ENCODE peak calls at places on chromosome 4, in five cellular contexts. One of them, this sample, is unnamed.

GRCh38 chr4:89111833-89112563 is 665 bp downstream of the TIGD2 start:
- DNase-seq in lower lobe of right lung: no peak
- DNase-seq in BJ: peak
- DNase-seq in endodermal cell: no peak
- DNase-seq in AG04449: peak
- DNase-seq in this sample: no peak

GRCh38 chr4:84690481-84690880 is 107.6 kb downstream of the CDS1 start:
- DNase-seq in lower lobe of right lung: no peak
- DNase-seq in AG04449: no peak
- DNase-seq in BJ: no peak
- DNase-seq in endodermal cell: no peak
- DNase-seq in this sample: no peak

GRCh38 chr4:182504440-182504839 is 261.2 kb downstream of the TENM3 start:
- DNase-seq in AG04449: no peak
- DNase-seq in endodermal cell: no peak
- DNase-seq in lower lobe of right lung: no peak
- DNase-seq in BJ: no peak
- DNase-seq in this sample: no peak

GRCh38 chr4:8643986-8644385 is 51.4 kb downstream of the CPZ start:
- DNase-seq in BJ: no peak
- DNase-seq in lower lobe of right lung: peak
- DNase-seq in AG04449: no peak
- DNase-seq in endodermal cell: peak
- DNase-seq in this sample: peak

GRCh38 chr4:155377281-155377680 is 516 bp upstream of the MAP9 start:
- DNase-seq in endodermal cell: no peak
- DNase-seq in lower lobe of right lung: no peak
- DNase-seq in BJ: no peak
- DNase-seq in AG04449: no peak
- DNase-seq in this sample: no peak

GRCh38 chr4:184453402-184454160 is 20.8 kb downstream of the IRF2 start:
- DNase-seq in AG04449: peak
- DNase-seq in lower lobe of right lung: no peak
- DNase-seq in BJ: no peak
- DNase-seq in endodermal cell: peak
- DNase-seq in this sample: peak

GRCh38 chr4:98963538-98964433 is 31.7 kb upstream of the METAP1 start:
- DNase-seq in AG04449: no peak
- DNase-seq in BJ: no peak
- DNase-seq in lower lobe of right lung: no peak
- DNase-seq in endodermal cell: no peak
- DNase-seq in this sample: no peak

GRCh38 chr4:33890841-33891240 is 2353.5 kb downstream of the ARAP2 start:
- DNase-seq in lower lobe of right lung: no peak
- DNase-seq in AG04449: no peak
- DNase-seq in endodermal cell: no peak
- DNase-seq in BJ: no peak
- DNase-seq in this sample: no peak

GRCh38 chr4:167282171-167282864 is 48.0 kb upstream of the SPOCK3 start:
- DNase-seq in AG04449: no peak
- DNase-seq in lower lobe of right lung: no peak
- DNase-seq in endodermal cell: no peak
- DNase-seq in BJ: no peak
- DNase-seq in this sample: no peak

GRCh38 chr4:105225500-105225899 is 78.8 kb downstream of the TET2 start:
- DNase-seq in lower lobe of right lung: no peak
- DNase-seq in AG04449: no peak
- DNase-seq in endodermal cell: no peak
- DNase-seq in BJ: no peak
- DNase-seq in this sample: no peak

GRCh38 chr4:74433541-74434172 is 11.3 kb upstream of the AREG start:
- DNase-seq in lower lobe of right lung: no peak
- DNase-seq in AG04449: no peak
- DNase-seq in BJ: no peak
- DNase-seq in endodermal cell: peak
- DNase-seq in this sample: no peak

GRCh38 chr4:128371004-128371777 is 83.6 kb upstream of the PGRMC2 start:
- DNase-seq in lower lobe of right lung: no peak
- DNase-seq in endodermal cell: no peak
- DNase-seq in AG04449: peak
- DNase-seq in BJ: no peak
- DNase-seq in this sample: no peak

GRCh38 chr4:71261633-71262121 is 77.1 kb upstream of the SLC4A4 start:
- DNase-seq in endodermal cell: no peak
- DNase-seq in AG04449: no peak
- DNase-seq in BJ: no peak
- DNase-seq in lower lobe of right lung: no peak
- DNase-seq in this sample: no peak

GRCh38 chr4:81314196-81314896 is 99.3 kb upstream of the PRKG2 start:
- DNase-seq in endodermal cell: no peak
- DNase-seq in lower lobe of right lung: peak
- DNase-seq in AG04449: no peak
- DNase-seq in BJ: peak
- DNase-seq in this sample: no peak

GRCh38 chr4:116122131-116122530 is 963.2 kb downstream of the TRAM1L1 start:
- DNase-seq in lower lobe of right lung: no peak
- DNase-seq in AG04449: no peak
- DNase-seq in endodermal cell: no peak
- DNase-seq in BJ: no peak
- DNase-seq in this sample: no peak

GRCh38 chr4:102505708-102506107 is 4.5 kb downstream of the NFKB1 start:
- DNase-seq in BJ: no peak
- DNase-seq in AG04449: no peak
- DNase-seq in endodermal cell: no peak
- DNase-seq in lower lobe of right lung: no peak
- DNase-seq in this sample: no peak

GRCh38 chr4:86484241-86484640 is 109.9 kb upstream of the PTPN13 start:
- DNase-seq in lower lobe of right lung: no peak
- DNase-seq in BJ: no peak
- DNase-seq in AG04449: no peak
- DNase-seq in endodermal cell: no peak
- DNase-seq in this sample: no peak

GRCh38 chr4:86482296-86482695 is 111.8 kb upstream of the PTPN13 start:
- DNase-seq in endodermal cell: no peak
- DNase-seq in AG04449: no peak
- DNase-seq in lower lobe of right lung: no peak
- DNase-seq in BJ: no peak
- DNase-seq in this sample: no peak

GRCh38 chr4:86487738-86488137 is 106.4 kb upstream of the PTPN13 start:
- DNase-seq in BJ: no peak
- DNase-seq in lower lobe of right lung: no peak
- DNase-seq in endodermal cell: no peak
- DNase-seq in AG04449: no peak
- DNase-seq in this sample: no peak

GRCh38 chr4:86481429-86481828 is 112.7 kb upstream of the PTPN13 start:
- DNase-seq in BJ: no peak
- DNase-seq in lower lobe of right lung: no peak
- DNase-seq in endodermal cell: no peak
- DNase-seq in AG04449: no peak
- DNase-seq in this sample: no peak

GRCh38 chr4:86482851-86483490 is 111.1 kb upstream of the PTPN13 start:
- DNase-seq in lower lobe of right lung: no peak
- DNase-seq in endodermal cell: peak
- DNase-seq in BJ: no peak
- DNase-seq in AG04449: no peak
- DNase-seq in this sample: no peak
- TF ChIP-seq CTCF in lower lobe of right lung: peak
- TF ChIP-seq CTCF in endodermal cell: peak
- TF ChIP-seq CTCF in BJ: peak
- TF ChIP-seq CTCF in AG04449: peak
- TF ChIP-seq CTCF in this sample: peak

GRCh38 chr4:13876151-13876550 is 248.6 kb upstream of the BOD1L1 start:
- DNase-seq in endodermal cell: no peak
- DNase-seq in BJ: no peak
- DNase-seq in AG04449: no peak
- DNase-seq in lower lobe of right lung: no peak
- DNase-seq in this sample: no peak

GRCh38 chr4:13876940-13877339 is 249.4 kb upstream of the BOD1L1 start:
- DNase-seq in lower lobe of right lung: no peak
- DNase-seq in AG04449: no peak
- DNase-seq in endodermal cell: no peak
- DNase-seq in BJ: no peak
- DNase-seq in this sample: no peak

GRCh38 chr4:13887010-13887409 is 259.5 kb upstream of the BOD1L1 start:
- DNase-seq in AG04449: no peak
- DNase-seq in endodermal cell: no peak
- DNase-seq in lower lobe of right lung: no peak
- DNase-seq in BJ: no peak
- DNase-seq in this sample: no peak

GRCh38 chr4:13881880-13882279 is 254.4 kb upstream of the BOD1L1 start:
- DNase-seq in endodermal cell: no peak
- DNase-seq in BJ: no peak
- DNase-seq in lower lobe of right lung: no peak
- DNase-seq in AG04449: no peak
- DNase-seq in this sample: no peak
- TF ChIP-seq CTCF in endodermal cell: no peak
- TF ChIP-seq CTCF in BJ: peak
- TF ChIP-seq CTCF in lower lobe of right lung: no peak
- TF ChIP-seq CTCF in AG04449: peak
- TF ChIP-seq CTCF in this sample: no peak

GRCh38 chr4:137981277-137981676 is 260.9 kb downstream of the SLC7A11 start:
- DNase-seq in lower lobe of right lung: no peak
- DNase-seq in BJ: no peak
- DNase-seq in endodermal cell: no peak
- DNase-seq in AG04449: no peak
- DNase-seq in this sample: no peak
- TF ChIP-seq CTCF in lower lobe of right lung: no peak
- TF ChIP-seq CTCF in BJ: peak
- TF ChIP-seq CTCF in endodermal cell: no peak
- TF ChIP-seq CTCF in AG04449: no peak
- TF ChIP-seq CTCF in this sample: no peak

DNA sequence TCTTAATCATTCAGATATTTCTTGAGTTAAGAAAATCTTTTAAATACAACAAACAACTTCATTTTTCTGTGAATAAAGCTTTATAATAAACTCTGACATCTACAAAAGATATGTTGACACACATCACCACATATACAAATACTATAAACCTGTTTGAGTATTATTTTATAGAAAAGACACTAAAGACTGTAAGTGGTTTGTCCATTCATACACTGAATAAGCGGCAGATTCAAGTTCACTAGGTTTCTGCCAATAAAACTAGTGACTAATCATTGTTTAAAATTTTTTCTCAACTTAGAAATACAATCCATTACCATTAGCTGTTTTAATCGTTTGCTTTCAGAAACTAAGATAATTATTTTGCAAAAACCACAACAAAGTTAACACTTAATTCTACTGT is 1900.0 kb downstream of the C4orf33 start:
- DNase-seq in endodermal cell: no peak
- DNase-seq in AG04449: no peak
- DNase-seq in lower lobe of right lung: no peak
- DNase-seq in BJ: no peak
- DNase-seq in this sample: no peak
- TF ChIP-seq CTCF in endodermal cell: no peak
- TF ChIP-seq CTCF in AG04449: no peak
- TF ChIP-seq CTCF in lower lobe of right lung: no peak
- TF ChIP-seq CTCF in BJ: no peak
- TF ChIP-seq CTCF in this sample: no peak

DNA sequence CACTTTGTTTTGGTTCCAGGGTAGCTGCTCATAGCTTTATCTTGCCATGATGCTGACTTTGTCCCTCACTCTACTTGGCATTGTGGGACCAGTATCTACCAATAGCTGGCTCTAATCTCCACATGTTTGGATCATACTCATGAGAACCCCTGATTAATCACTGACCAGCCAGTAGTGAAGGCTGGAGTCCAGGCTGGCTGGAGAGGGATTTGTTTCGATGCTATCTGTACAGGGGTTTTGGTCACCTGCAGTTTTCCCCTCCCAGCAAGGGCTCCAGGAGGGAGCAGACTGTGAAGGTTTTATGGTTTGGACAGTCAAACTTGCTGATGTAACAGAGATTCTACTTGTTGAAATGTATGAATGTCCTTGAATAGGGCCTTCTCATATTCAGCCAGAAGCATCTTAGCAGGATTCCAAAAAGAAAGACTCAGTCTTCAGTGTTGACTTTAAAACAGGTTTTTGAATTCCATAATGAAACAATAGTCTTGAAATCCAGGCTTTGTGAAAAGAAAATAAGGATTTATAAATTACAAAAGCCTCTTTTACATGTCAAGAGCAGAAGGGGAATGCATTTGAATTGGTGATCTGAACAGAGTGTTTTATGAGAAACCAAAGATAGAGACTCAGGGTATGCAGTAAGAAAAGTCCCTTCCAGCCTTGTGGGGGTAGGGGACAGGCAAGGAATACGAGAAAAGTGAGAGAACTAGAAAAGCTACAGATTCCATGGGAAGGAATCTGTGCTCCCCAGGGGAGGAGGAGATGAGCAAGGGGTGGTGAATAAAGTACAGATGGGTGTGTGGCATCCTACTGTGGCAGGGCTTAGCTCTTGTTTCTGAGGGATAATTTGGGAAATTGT is 103.1 kb upstream of the SHISA3 start:
- DNase-seq in AG04449: no peak
- DNase-seq in endodermal cell: peak
- DNase-seq in BJ: no peak
- DNase-seq in lower lobe of right lung: no peak
- DNase-seq in this sample: no peak
- TF ChIP-seq CTCF in AG04449: no peak
- TF ChIP-seq CTCF in endodermal cell: no peak
- TF ChIP-seq CTCF in BJ: no peak
- TF ChIP-seq CTCF in lower lobe of right lung: no peak
- TF ChIP-seq CTCF in this sample: no peak

GRCh38 chr4:73006286-73006990 is 63.1 kb downstream of the COX18 start:
- DNase-seq in BJ: no peak
- DNase-seq in lower lobe of right lung: no peak
- DNase-seq in endodermal cell: no peak
- DNase-seq in AG04449: no peak
- DNase-seq in this sample: no peak

GRCh38 chr4:73011629-73011985 is 57.9 kb downstream of the COX18 start:
- DNase-seq in AG04449: no peak
- DNase-seq in endodermal cell: no peak
- DNase-seq in lower lobe of right lung: no peak
- DNase-seq in BJ: no peak
- DNase-seq in this sample: no peak

GRCh38 chr4:73007526-73008100 is 61.9 kb downstream of the COX18 start:
- DNase-seq in AG04449: no peak
- DNase-seq in lower lobe of right lung: no peak
- DNase-seq in BJ: no peak
- DNase-seq in endodermal cell: no peak
- DNase-seq in this sample: no peak

GRCh38 chr4:73012673-73013072 is 56.8 kb downstream of the COX18 start:
- DNase-seq in endodermal cell: no peak
- DNase-seq in BJ: no peak
- DNase-seq in AG04449: no peak
- DNase-seq in lower lobe of right lung: no peak
- DNase-seq in this sample: no peak

GRCh38 chr4:73010789-73011628 is 58.5 kb downstream of the COX18 start:
- DNase-seq in lower lobe of right lung: no peak
- DNase-seq in BJ: no peak
- DNase-seq in endodermal cell: no peak
- DNase-seq in AG04449: no peak
- DNase-seq in this sample: no peak
- TF ChIP-seq CTCF in lower lobe of right lung: no peak
- TF ChIP-seq CTCF in BJ: no peak
- TF ChIP-seq CTCF in endodermal cell: no peak
- TF ChIP-seq CTCF in AG04449: no peak
- TF ChIP-seq CTCF in this sample: no peak

This sample was measured in CD14-positive monocyte.